ENCODE peak calls at places on chromosomes 3 and 15, in nine cellular contexts. Y, X, I, T, R, D, L, Z and F are unnamed samples.

GRCh38 chr3:112074616-112075497 is 11.3 kb upstream of the C3orf52 start:
- DNase-seq in Y (no peak), X (peak), I (no peak), T (peak), R (peak), D (no peak), L (peak), Z (peak), F (no peak)

GRCh38 chr3:20843037-20843436 is 657.0 kb upstream of the SGO1 start:
- DNase-seq in Y (no peak), X (no peak), I (no peak), T (no peak), R (no peak), D (no peak), L (no peak), Z (no peak), F (no peak)

GRCh38 chr3:82100378-82100777 is 338.9 kb upstream of the GBE1 start:
- DNase-seq in Y (peak), X (no peak), I (no peak), T (peak), R (peak), D (no peak), L (no peak), Z (no peak), F (no peak)

GRCh38 chr15:43748376-43748775 is 2.1 kb downstream of the PDIA3 start:
- DNase-seq in Y (no peak), X (peak), I (peak), T (peak), R (no peak), D (no peak), L (no peak), Z (no peak), F (no peak)

GRCh38 chr3:149011676-149012075 is 20.3 kb downstream of the GYG1 start:
- DNase-seq in Y (peak), X (no peak), I (no peak), T (no peak), R (no peak), D (no peak), L (no peak), Z (no peak), F (no peak)

GRCh38 chr3:632571-633170 is 436.1 kb downstream of the CHL1 start:
- DNase-seq in Y (peak), X (peak), I (no peak), T (peak), R (peak), D (no peak), L (no peak), Z (no peak), F (no peak)

GRCh38 chr15:40894689-40895308 is 549 bp downstream of the VPS18 start:
- DNase-seq in Y (peak), X (peak), I (peak), T (peak), R (peak), D (peak), L (peak), Z (peak), F (no peak)

GRCh38 chr15:101179341-101180153 is 72.3 kb downstream of the CHSY1 start:
- DNase-seq in Y (peak), X (no peak), I (no peak), T (peak), R (no peak), D (no peak), L (no peak), Z (no peak), F (no peak)

GRCh38 chr3:69901802-69902201 is 97.7 kb upstream of the SAMMSON start:
- DNase-seq in Y (no peak), X (no peak), I (no peak), T (no peak), R (no peak), D (peak), L (no peak), Z (no peak), F (no peak)

GRCh38 chr15:34301058-34301457 is 36.5 kb downstream of the SLC12A6 start:
- DNase-seq in Y (no peak), X (no peak), I (no peak), T (no peak), R (peak), D (no peak), L (no peak), Z (no peak), F (no peak)

GRCh38 chr3:128243602-128244504 is 90.6 kb downstream of the EEFSEC start:
- DNase-seq in Y (no peak), X (no peak), I (no peak), T (no peak), R (no peak), D (no peak), L (no peak), Z (no peak), F (no peak)

GRCh38 chr15:28106294-28107110 is 7.4 kb upstream of the OCA2 start:
- DNase-seq in Y (peak), X (no peak), I (peak), T (no peak), R (no peak), D (no peak), L (no peak), Z (no peak), F (no peak)

GRCh38 chr3:118972974-118973373 is 61.7 kb downstream of the IGSF11 start:
- DNase-seq in Y (no peak), X (no peak), I (no peak), T (no peak), R (no peak), D (no peak), L (peak), Z (no peak), F (peak)

GRCh38 chr3:107384428-107384827 is 7.2 kb downstream of the CCDC54 start:
- DNase-seq in Y (no peak), X (no peak), I (no peak), T (no peak), R (no peak), D (no peak), L (no peak), Z (no peak), F (no peak)

GRCh38 chr15:57395292-57395691 is 19.0 kb downstream of the CGNL1 start:
- DNase-seq in Y (no peak), X (peak), I (no peak), T (peak), R (no peak), D (no peak), L (no peak), Z (no peak), F (peak)

GRCh38 chr15:79370716-79371115 is 59.8 kb downstream of the TMED3 start:
- DNase-seq in Y (no peak), X (peak), I (no peak), T (peak), R (no peak), D (no peak), L (no peak), Z (no peak), F (no peak)

GRCh38 chr3:66405701-66406091 is 95.1 kb downstream of the LRIG1 start:
- DNase-seq in Y (no peak), X (peak), I (no peak), T (peak), R (no peak), D (peak), L (no peak), Z (peak), F (no peak)

GRCh38 chr15:25179673-25180511 is 225.1 kb downstream of the SNRPN start:
- DNase-seq in Y (peak), X (no peak), I (no peak), T (no peak), R (no peak), D (peak), L (peak), Z (peak), F (no peak)
- H3K27ac ChIP-seq in Y (no peak), X (no peak), I (no peak), T (no peak), R (no peak), D (no peak), L (no peak), Z (no peak), F (no peak)

GRCh38 chr3:30606301-30607031 is at the start of gene TGFBR2:
- DNase-seq in Y (peak), X (peak), I (peak), T (peak), R (peak), D (peak), L (peak), Z (peak), F (peak)
- H3K27ac ChIP-seq in Y (peak), X (peak), I (peak), T (peak), R (peak), D (peak), L (peak), Z (peak), F (peak)

GRCh38 chr15:59298876-59299275 is 73.8 kb downstream of the MYO1E start:
- DNase-seq in Y (no peak), X (no peak), I (no peak), T (no peak), R (no peak), D (no peak), L (no peak), Z (no peak), F (no peak)
- H3K27ac ChIP-seq in Y (no peak), X (no peak), I (no peak), T (no peak), R (no peak), D (no peak), L (no peak), Z (no peak), F (no peak)

GRCh38 chr3:11929531-11929930 is 74.7 kb upstream of the SYN2 start:
- DNase-seq in Y (no peak), X (no peak), I (no peak), T (no peak), R (no peak), D (no peak), L (no peak), Z (no peak), F (no peak)
- H3K27ac ChIP-seq in Y (no peak), X (no peak), I (no peak), T (no peak), R (no peak), D (no peak), L (no peak), Z (no peak), F (no peak)

GRCh38 chr3:50260027-50260941 is 8.7 kb upstream of the SEMA3B start:
- DNase-seq in Y (peak), X (peak), I (peak), T (peak), R (peak), D (peak), L (peak), Z (peak), F (peak)

GRCh38 chr3:50262778-50263177 is 6.2 kb upstream of the SEMA3B start:
- DNase-seq in Y (no peak), X (no peak), I (no peak), T (no peak), R (no peak), D (no peak), L (no peak), Z (no peak), F (no peak)

GRCh38 chr3:50261505-50261904 is 7.4 kb upstream of the SEMA3B start:
- DNase-seq in Y (peak), X (no peak), I (no peak), T (no peak), R (no peak), D (no peak), L (no peak), Z (no peak), F (no peak)

GRCh38 chr3:50259432-50260026 is 9.4 kb upstream of the SEMA3B start:
- DNase-seq in Y (no peak), X (no peak), I (no peak), T (no peak), R (no peak), D (no peak), L (no peak), Z (no peak), F (no peak)

DNA sequence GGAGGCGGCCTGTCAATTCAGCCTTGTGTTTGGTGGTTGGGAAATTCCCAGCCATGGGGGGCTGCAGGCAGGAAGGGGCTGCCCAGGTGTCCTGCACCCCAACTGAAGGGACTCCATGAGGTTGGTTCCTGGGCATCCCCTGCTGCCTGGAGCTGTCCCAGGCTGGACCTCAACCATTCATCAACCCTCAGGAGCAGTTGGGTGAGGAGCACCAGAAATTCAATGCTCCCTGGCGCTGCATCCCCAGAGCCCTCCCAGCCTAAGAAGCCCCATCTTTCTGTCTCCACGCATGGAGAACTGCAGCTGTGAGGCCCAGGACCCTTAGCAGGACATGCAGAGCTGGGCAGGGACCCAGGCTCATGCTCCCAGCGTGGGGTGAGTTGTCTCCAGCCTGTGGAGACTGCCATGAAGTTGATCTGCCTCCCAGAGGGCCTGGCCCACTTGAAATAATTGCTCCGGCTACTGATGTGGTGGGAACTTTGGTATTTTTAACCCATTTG is 8.0 kb upstream of the SEMA3B start:
- DNase-seq in Y (peak), X (no peak), I (no peak), T (no peak), R (no peak), D (no peak), L (no peak), Z (no peak), F (no peak)
- H3K27ac ChIP-seq in Y (peak), X (peak), I (no peak), T (peak), R (peak), D (peak), L (peak), Z (peak), F (peak)

GRCh38 chr15:98896002-98896721 is 111.4 kb downstream of the PGPEP1L start:
- DNase-seq in Y (no peak), X (peak), I (no peak), T (peak), R (no peak), D (no peak), L (no peak), Z (no peak), F (no peak)

GRCh38 chr15:98900382-98900781 is 107.2 kb downstream of the PGPEP1L start:
- DNase-seq in Y (no peak), X (peak), I (no peak), T (peak), R (no peak), D (no peak), L (no peak), Z (no peak), F (no peak)

GRCh38 chr15:98896802-98897732 is 110.5 kb downstream of the PGPEP1L start:
- DNase-seq in Y (no peak), X (peak), I (no peak), T (peak), R (peak), D (no peak), L (no peak), Z (no peak), F (no peak)

GRCh38 chr15:98899266-98900021 is 108.1 kb downstream of the PGPEP1L start:
- DNase-seq in Y (no peak), X (no peak), I (no peak), T (no peak), R (no peak), D (no peak), L (no peak), Z (no peak), F (no peak)

GRCh38 chr15:98898122-98898521 is 109.5 kb downstream of the PGPEP1L start:
- DNase-seq in Y (no peak), X (no peak), I (no peak), T (no peak), R (no peak), D (no peak), L (no peak), Z (no peak), F (no peak)
- H3K27ac ChIP-seq in Y (no peak), X (peak), I (no peak), T (peak), R (peak), D (no peak), L (no peak), Z (no peak), F (no peak)